ENCODE peak calls at places on chromosomes 11 and 22, in eight cellular contexts. One of them, this sample, is unnamed.

GRCh38 chr11:8360086-8360828 is 96.6 kb upstream of the LMO1 start:
- DNase-seq in NCI-H446 treated with DMSO at 0.1 percent for 48 hours: no peak
- DNase-seq in stimulated activated CD4-positive, alpha-beta T cell treated with anti-CD3 and anti-CD28 coated beads, Interleukin-12 subunit alpha, Interleukin-12 subunit beta, amount 100 ng/mL, for 24 hours: no peak
- DNase-seq in NCI-H510A treated with DMSO at 0.1 percent for 48 hours: no peak
- DNase-seq in naive thymus-derived CD8-positive, alpha-beta T cell: no peak
- DNase-seq in activated B cell treated with CpG ODN at 0.5 μM for 24 hours: no peak
- DNase-seq in mesenchymal stem cell: no peak
- DNase-seq in HuH-7.5: no peak
- DNase-seq in this sample: no peak

GRCh38 chr11:100746448-100746847 is 59.4 kb downstream of the ARHGAP42 start:
- DNase-seq in activated B cell treated with CpG ODN at 0.5 μM for 24 hours: no peak
- DNase-seq in NCI-H510A treated with DMSO at 0.1 percent for 48 hours: no peak
- DNase-seq in mesenchymal stem cell: no peak
- DNase-seq in stimulated activated CD4-positive, alpha-beta T cell treated with anti-CD3 and anti-CD28 coated beads, Interleukin-12 subunit alpha, Interleukin-12 subunit beta, amount 100 ng/mL, for 24 hours: no peak
- DNase-seq in HuH-7.5: no peak
- DNase-seq in naive thymus-derived CD8-positive, alpha-beta T cell: no peak
- DNase-seq in NCI-H446 treated with DMSO at 0.1 percent for 48 hours: no peak
- DNase-seq in this sample: no peak

GRCh38 chr11:13769188-13769587 is 100.7 kb downstream of the FAR1 start:
- DNase-seq in NCI-H446 treated with DMSO at 0.1 percent for 48 hours: no peak
- DNase-seq in activated B cell treated with CpG ODN at 0.5 μM for 24 hours: no peak
- DNase-seq in HuH-7.5: no peak
- DNase-seq in mesenchymal stem cell: no peak
- DNase-seq in stimulated activated CD4-positive, alpha-beta T cell treated with anti-CD3 and anti-CD28 coated beads, Interleukin-12 subunit alpha, Interleukin-12 subunit beta, amount 100 ng/mL, for 24 hours: no peak
- DNase-seq in NCI-H510A treated with DMSO at 0.1 percent for 48 hours: no peak
- DNase-seq in naive thymus-derived CD8-positive, alpha-beta T cell: no peak
- DNase-seq in this sample: no peak

GRCh38 chr11:10666976-10667892 is 26.3 kb downstream of the IRAG1 start:
- DNase-seq in NCI-H510A treated with DMSO at 0.1 percent for 48 hours: no peak
- DNase-seq in activated B cell treated with CpG ODN at 0.5 μM for 24 hours: no peak
- DNase-seq in HuH-7.5: no peak
- DNase-seq in naive thymus-derived CD8-positive, alpha-beta T cell: no peak
- DNase-seq in NCI-H446 treated with DMSO at 0.1 percent for 48 hours: no peak
- DNase-seq in mesenchymal stem cell: peak
- DNase-seq in stimulated activated CD4-positive, alpha-beta T cell treated with anti-CD3 and anti-CD28 coated beads, Interleukin-12 subunit alpha, Interleukin-12 subunit beta, amount 100 ng/mL, for 24 hours: no peak
- DNase-seq in this sample: no peak

GRCh38 chr11:72350752-72351151 is 83.6 kb downstream of the CLPB start:
- DNase-seq in stimulated activated CD4-positive, alpha-beta T cell treated with anti-CD3 and anti-CD28 coated beads, Interleukin-12 subunit alpha, Interleukin-12 subunit beta, amount 100 ng/mL, for 24 hours: no peak
- DNase-seq in HuH-7.5: no peak
- DNase-seq in naive thymus-derived CD8-positive, alpha-beta T cell: no peak
- DNase-seq in activated B cell treated with CpG ODN at 0.5 μM for 24 hours: no peak
- DNase-seq in NCI-H510A treated with DMSO at 0.1 percent for 48 hours: no peak
- DNase-seq in NCI-H446 treated with DMSO at 0.1 percent for 48 hours: no peak
- DNase-seq in mesenchymal stem cell: no peak
- DNase-seq in this sample: no peak

GRCh38 chr11:45518096-45518852 is 147.1 kb downstream of the CHST1 start:
- DNase-seq in activated B cell treated with CpG ODN at 0.5 μM for 24 hours: no peak
- DNase-seq in mesenchymal stem cell: no peak
- DNase-seq in HuH-7.5: no peak
- DNase-seq in stimulated activated CD4-positive, alpha-beta T cell treated with anti-CD3 and anti-CD28 coated beads, Interleukin-12 subunit alpha, Interleukin-12 subunit beta, amount 100 ng/mL, for 24 hours: no peak
- DNase-seq in NCI-H510A treated with DMSO at 0.1 percent for 48 hours: no peak
- DNase-seq in NCI-H446 treated with DMSO at 0.1 percent for 48 hours: no peak
- DNase-seq in naive thymus-derived CD8-positive, alpha-beta T cell: no peak
- DNase-seq in this sample: no peak

GRCh38 chr11:1749020-1749758 is 1.2 kb downstream of the IFITM10 start:
- DNase-seq in NCI-H446 treated with DMSO at 0.1 percent for 48 hours: no peak
- DNase-seq in mesenchymal stem cell: peak
- DNase-seq in stimulated activated CD4-positive, alpha-beta T cell treated with anti-CD3 and anti-CD28 coated beads, Interleukin-12 subunit alpha, Interleukin-12 subunit beta, amount 100 ng/mL, for 24 hours: no peak
- DNase-seq in NCI-H510A treated with DMSO at 0.1 percent for 48 hours: no peak
- DNase-seq in activated B cell treated with CpG ODN at 0.5 μM for 24 hours: no peak
- DNase-seq in HuH-7.5: no peak
- DNase-seq in naive thymus-derived CD8-positive, alpha-beta T cell: no peak
- DNase-seq in this sample: no peak

GRCh38 chr22:20424937-20425587 is 12.6 kb downstream of the SCARF2 start:
- DNase-seq in NCI-H446 treated with DMSO at 0.1 percent for 48 hours: no peak
- DNase-seq in activated B cell treated with CpG ODN at 0.5 μM for 24 hours: no peak
- DNase-seq in NCI-H510A treated with DMSO at 0.1 percent for 48 hours: no peak
- DNase-seq in naive thymus-derived CD8-positive, alpha-beta T cell: no peak
- DNase-seq in HuH-7.5: peak
- DNase-seq in mesenchymal stem cell: no peak
- DNase-seq in stimulated activated CD4-positive, alpha-beta T cell treated with anti-CD3 and anti-CD28 coated beads, Interleukin-12 subunit alpha, Interleukin-12 subunit beta, amount 100 ng/mL, for 24 hours: no peak
- DNase-seq in this sample: peak

GRCh38 chr11:118290923-118291322 is 13.6 kb upstream of the CD3E start:
- DNase-seq in naive thymus-derived CD8-positive, alpha-beta T cell: peak
- DNase-seq in HuH-7.5: peak
- DNase-seq in mesenchymal stem cell: no peak
- DNase-seq in activated B cell treated with CpG ODN at 0.5 μM for 24 hours: no peak
- DNase-seq in NCI-H446 treated with DMSO at 0.1 percent for 48 hours: no peak
- DNase-seq in NCI-H510A treated with DMSO at 0.1 percent for 48 hours: no peak
- DNase-seq in stimulated activated CD4-positive, alpha-beta T cell treated with anti-CD3 and anti-CD28 coated beads, Interleukin-12 subunit alpha, Interleukin-12 subunit beta, amount 100 ng/mL, for 24 hours: no peak
- DNase-seq in this sample: peak

GRCh38 chr11:119205080-119205479 is 1.1 kb upstream of the CBL start:
- DNase-seq in HuH-7.5: no peak
- DNase-seq in stimulated activated CD4-positive, alpha-beta T cell treated with anti-CD3 and anti-CD28 coated beads, Interleukin-12 subunit alpha, Interleukin-12 subunit beta, amount 100 ng/mL, for 24 hours: no peak
- DNase-seq in mesenchymal stem cell: no peak
- DNase-seq in NCI-H510A treated with DMSO at 0.1 percent for 48 hours: no peak
- DNase-seq in NCI-H446 treated with DMSO at 0.1 percent for 48 hours: no peak
- DNase-seq in naive thymus-derived CD8-positive, alpha-beta T cell: no peak
- DNase-seq in activated B cell treated with CpG ODN at 0.5 μM for 24 hours: no peak
- DNase-seq in this sample: no peak

GRCh38 chr11:108970221-108970991 is 305.5 kb downstream of the DDX10 start:
- DNase-seq in NCI-H446 treated with DMSO at 0.1 percent for 48 hours: no peak
- DNase-seq in HuH-7.5: no peak
- DNase-seq in NCI-H510A treated with DMSO at 0.1 percent for 48 hours: no peak
- DNase-seq in stimulated activated CD4-positive, alpha-beta T cell treated with anti-CD3 and anti-CD28 coated beads, Interleukin-12 subunit alpha, Interleukin-12 subunit beta, amount 100 ng/mL, for 24 hours: no peak
- DNase-seq in naive thymus-derived CD8-positive, alpha-beta T cell: no peak
- DNase-seq in activated B cell treated with CpG ODN at 0.5 μM for 24 hours: no peak
- DNase-seq in mesenchymal stem cell: no peak
- DNase-seq in this sample: no peak

GRCh38 chr22:33542153-33542552 is 378.1 kb downstream of the LARGE1 start:
- DNase-seq in NCI-H510A treated with DMSO at 0.1 percent for 48 hours: no peak
- DNase-seq in NCI-H446 treated with DMSO at 0.1 percent for 48 hours: no peak
- DNase-seq in HuH-7.5: no peak
- DNase-seq in naive thymus-derived CD8-positive, alpha-beta T cell: no peak
- DNase-seq in mesenchymal stem cell: peak
- DNase-seq in stimulated activated CD4-positive, alpha-beta T cell treated with anti-CD3 and anti-CD28 coated beads, Interleukin-12 subunit alpha, Interleukin-12 subunit beta, amount 100 ng/mL, for 24 hours: no peak
- DNase-seq in activated B cell treated with CpG ODN at 0.5 μM for 24 hours: no peak
- DNase-seq in this sample: no peak

GRCh38 chr11:111770581-111771134 is 4.5 kb upstream of the PPP2R1B start:
- DNase-seq in stimulated activated CD4-positive, alpha-beta T cell treated with anti-CD3 and anti-CD28 coated beads, Interleukin-12 subunit alpha, Interleukin-12 subunit beta, amount 100 ng/mL, for 24 hours: no peak
- DNase-seq in NCI-H446 treated with DMSO at 0.1 percent for 48 hours: no peak
- DNase-seq in activated B cell treated with CpG ODN at 0.5 μM for 24 hours: no peak
- DNase-seq in naive thymus-derived CD8-positive, alpha-beta T cell: no peak
- DNase-seq in HuH-7.5: no peak
- DNase-seq in NCI-H510A treated with DMSO at 0.1 percent for 48 hours: no peak
- DNase-seq in mesenchymal stem cell: no peak
- DNase-seq in this sample: no peak

GRCh38 chr11:12186683-12187082 is 76.3 kb downstream of the MICAL2 start:
- DNase-seq in mesenchymal stem cell: no peak
- DNase-seq in activated B cell treated with CpG ODN at 0.5 μM for 24 hours: no peak
- DNase-seq in stimulated activated CD4-positive, alpha-beta T cell treated with anti-CD3 and anti-CD28 coated beads, Interleukin-12 subunit alpha, Interleukin-12 subunit beta, amount 100 ng/mL, for 24 hours: no peak
- DNase-seq in HuH-7.5: no peak
- DNase-seq in NCI-H510A treated with DMSO at 0.1 percent for 48 hours: no peak
- DNase-seq in NCI-H446 treated with DMSO at 0.1 percent for 48 hours: no peak
- DNase-seq in naive thymus-derived CD8-positive, alpha-beta T cell: no peak
- DNase-seq in this sample: no peak

GRCh38 chr11:7576671-7577225 is 62.9 kb downstream of the PPFIBP2 start:
- DNase-seq in mesenchymal stem cell: no peak
- DNase-seq in HuH-7.5: no peak
- DNase-seq in naive thymus-derived CD8-positive, alpha-beta T cell: no peak
- DNase-seq in NCI-H510A treated with DMSO at 0.1 percent for 48 hours: no peak
- DNase-seq in activated B cell treated with CpG ODN at 0.5 μM for 24 hours: no peak
- DNase-seq in stimulated activated CD4-positive, alpha-beta T cell treated with anti-CD3 and anti-CD28 coated beads, Interleukin-12 subunit alpha, Interleukin-12 subunit beta, amount 100 ng/mL, for 24 hours: no peak
- DNase-seq in NCI-H446 treated with DMSO at 0.1 percent for 48 hours: no peak
- DNase-seq in this sample: no peak

GRCh38 chr11:19429108-19429760 is 188.5 kb upstream of the E2F8 start:
- DNase-seq in activated B cell treated with CpG ODN at 0.5 μM for 24 hours: no peak
- DNase-seq in mesenchymal stem cell: no peak
- DNase-seq in NCI-H510A treated with DMSO at 0.1 percent for 48 hours: no peak
- DNase-seq in stimulated activated CD4-positive, alpha-beta T cell treated with anti-CD3 and anti-CD28 coated beads, Interleukin-12 subunit alpha, Interleukin-12 subunit beta, amount 100 ng/mL, for 24 hours: no peak
- DNase-seq in NCI-H446 treated with DMSO at 0.1 percent for 48 hours: no peak
- DNase-seq in HuH-7.5: no peak
- DNase-seq in naive thymus-derived CD8-positive, alpha-beta T cell: no peak
- DNase-seq in this sample: no peak

GRCh38 chr11:12312132-12312531 is 65.2 kb upstream of the PARVA start:
- DNase-seq in NCI-H446 treated with DMSO at 0.1 percent for 48 hours: no peak
- DNase-seq in mesenchymal stem cell: no peak
- DNase-seq in NCI-H510A treated with DMSO at 0.1 percent for 48 hours: no peak
- DNase-seq in activated B cell treated with CpG ODN at 0.5 μM for 24 hours: no peak
- DNase-seq in stimulated activated CD4-positive, alpha-beta T cell treated with anti-CD3 and anti-CD28 coated beads, Interleukin-12 subunit alpha, Interleukin-12 subunit beta, amount 100 ng/mL, for 24 hours: no peak
- DNase-seq in HuH-7.5: no peak
- DNase-seq in naive thymus-derived CD8-positive, alpha-beta T cell: no peak
- DNase-seq in this sample: no peak

GRCh38 chr11:76789443-76789719 is 6.2 kb downstream of the TSKU start:
- DNase-seq in activated B cell treated with CpG ODN at 0.5 μM for 24 hours: no peak
- DNase-seq in NCI-H510A treated with DMSO at 0.1 percent for 48 hours: no peak
- DNase-seq in HuH-7.5: no peak
- DNase-seq in NCI-H446 treated with DMSO at 0.1 percent for 48 hours: no peak
- DNase-seq in mesenchymal stem cell: no peak
- DNase-seq in stimulated activated CD4-positive, alpha-beta T cell treated with anti-CD3 and anti-CD28 coated beads, Interleukin-12 subunit alpha, Interleukin-12 subunit beta, amount 100 ng/mL, for 24 hours: no peak
- DNase-seq in naive thymus-derived CD8-positive, alpha-beta T cell: no peak
- DNase-seq in this sample: no peak

GRCh38 chr22:35642305-35642741 is 5.9 kb upstream of the APOL6 start:
- DNase-seq in HuH-7.5: no peak
- DNase-seq in mesenchymal stem cell: peak
- DNase-seq in NCI-H510A treated with DMSO at 0.1 percent for 48 hours: no peak
- DNase-seq in naive thymus-derived CD8-positive, alpha-beta T cell: no peak
- DNase-seq in activated B cell treated with CpG ODN at 0.5 μM for 24 hours: no peak
- DNase-seq in NCI-H446 treated with DMSO at 0.1 percent for 48 hours: no peak
- DNase-seq in stimulated activated CD4-positive, alpha-beta T cell treated with anti-CD3 and anti-CD28 coated beads, Interleukin-12 subunit alpha, Interleukin-12 subunit beta, amount 100 ng/mL, for 24 hours: no peak
- DNase-seq in this sample: no peak

GRCh38 chr11:61061081-61061826 is 41.0 kb upstream of the CD5 start:
- DNase-seq in HuH-7.5: no peak
- DNase-seq in naive thymus-derived CD8-positive, alpha-beta T cell: peak
- DNase-seq in NCI-H510A treated with DMSO at 0.1 percent for 48 hours: no peak
- DNase-seq in mesenchymal stem cell: no peak
- DNase-seq in NCI-H446 treated with DMSO at 0.1 percent for 48 hours: no peak
- DNase-seq in activated B cell treated with CpG ODN at 0.5 μM for 24 hours: peak
- DNase-seq in stimulated activated CD4-positive, alpha-beta T cell treated with anti-CD3 and anti-CD28 coated beads, Interleukin-12 subunit alpha, Interleukin-12 subunit beta, amount 100 ng/mL, for 24 hours: peak
- DNase-seq in this sample: no peak

GRCh38 chr11:77075425-77075905 is 8.7 kb downstream of the CAPN5 start:
- DNase-seq in naive thymus-derived CD8-positive, alpha-beta T cell: no peak
- DNase-seq in activated B cell treated with CpG ODN at 0.5 μM for 24 hours: peak
- DNase-seq in NCI-H446 treated with DMSO at 0.1 percent for 48 hours: no peak
- DNase-seq in NCI-H510A treated with DMSO at 0.1 percent for 48 hours: peak
- DNase-seq in HuH-7.5: no peak
- DNase-seq in mesenchymal stem cell: no peak
- DNase-seq in stimulated activated CD4-positive, alpha-beta T cell treated with anti-CD3 and anti-CD28 coated beads, Interleukin-12 subunit alpha, Interleukin-12 subunit beta, amount 100 ng/mL, for 24 hours: no peak
- DNase-seq in this sample: no peak

GRCh38 chr22:38300197-38300945 is 16.9 kb downstream of the CSNK1E start:
- DNase-seq in naive thymus-derived CD8-positive, alpha-beta T cell: no peak
- DNase-seq in mesenchymal stem cell: no peak
- DNase-seq in NCI-H510A treated with DMSO at 0.1 percent for 48 hours: no peak
- DNase-seq in HuH-7.5: no peak
- DNase-seq in activated B cell treated with CpG ODN at 0.5 μM for 24 hours: no peak
- DNase-seq in stimulated activated CD4-positive, alpha-beta T cell treated with anti-CD3 and anti-CD28 coated beads, Interleukin-12 subunit alpha, Interleukin-12 subunit beta, amount 100 ng/mL, for 24 hours: no peak
- DNase-seq in NCI-H446 treated with DMSO at 0.1 percent for 48 hours: no peak
- DNase-seq in this sample: no peak

GRCh38 chr22:39493759-39494158 is 8.3 kb upstream of the MIEF1 start:
- DNase-seq in NCI-H446 treated with DMSO at 0.1 percent for 48 hours: no peak
- DNase-seq in mesenchymal stem cell: peak
- DNase-seq in stimulated activated CD4-positive, alpha-beta T cell treated with anti-CD3 and anti-CD28 coated beads, Interleukin-12 subunit alpha, Interleukin-12 subunit beta, amount 100 ng/mL, for 24 hours: no peak
- DNase-seq in NCI-H510A treated with DMSO at 0.1 percent for 48 hours: no peak
- DNase-seq in activated B cell treated with CpG ODN at 0.5 μM for 24 hours: no peak
- DNase-seq in naive thymus-derived CD8-positive, alpha-beta T cell: no peak
- DNase-seq in HuH-7.5: no peak
- DNase-seq in this sample: no peak

GRCh38 chr22:37275622-37276021 is 6.7 kb upstream of the CYTH4 start:
- DNase-seq in HuH-7.5: no peak
- DNase-seq in mesenchymal stem cell: no peak
- DNase-seq in naive thymus-derived CD8-positive, alpha-beta T cell: no peak
- DNase-seq in NCI-H510A treated with DMSO at 0.1 percent for 48 hours: no peak
- DNase-seq in stimulated activated CD4-positive, alpha-beta T cell treated with anti-CD3 and anti-CD28 coated beads, Interleukin-12 subunit alpha, Interleukin-12 subunit beta, amount 100 ng/mL, for 24 hours: no peak
- DNase-seq in activated B cell treated with CpG ODN at 0.5 μM for 24 hours: no peak
- DNase-seq in NCI-H446 treated with DMSO at 0.1 percent for 48 hours: no peak
- DNase-seq in this sample: no peak

GRCh38 chr11:109772846-109773400 is 320.3 kb upstream of the ZC3H12C start:
- DNase-seq in NCI-H510A treated with DMSO at 0.1 percent for 48 hours: peak
- DNase-seq in activated B cell treated with CpG ODN at 0.5 μM for 24 hours: no peak
- DNase-seq in mesenchymal stem cell: no peak
- DNase-seq in NCI-H446 treated with DMSO at 0.1 percent for 48 hours: peak
- DNase-seq in HuH-7.5: no peak
- DNase-seq in naive thymus-derived CD8-positive, alpha-beta T cell: no peak
- DNase-seq in stimulated activated CD4-positive, alpha-beta T cell treated with anti-CD3 and anti-CD28 coated beads, Interleukin-12 subunit alpha, Interleukin-12 subunit beta, amount 100 ng/mL, for 24 hours: no peak
- DNase-seq in this sample: peak

GRCh38 chr11:78325274-78325781 is 92.3 kb downstream of the GAB2 start:
- DNase-seq in naive thymus-derived CD8-positive, alpha-beta T cell: no peak
- DNase-seq in HuH-7.5: no peak
- DNase-seq in activated B cell treated with CpG ODN at 0.5 μM for 24 hours: no peak
- DNase-seq in NCI-H510A treated with DMSO at 0.1 percent for 48 hours: no peak
- DNase-seq in mesenchymal stem cell: no peak
- DNase-seq in NCI-H446 treated with DMSO at 0.1 percent for 48 hours: no peak
- DNase-seq in stimulated activated CD4-positive, alpha-beta T cell treated with anti-CD3 and anti-CD28 coated beads, Interleukin-12 subunit alpha, Interleukin-12 subunit beta, amount 100 ng/mL, for 24 hours: no peak
- DNase-seq in this sample: no peak

GRCh38 chr11:5004429-5005274 is 10.0 kb downstream of the OR51L1 start:
- DNase-seq in mesenchymal stem cell: peak
- DNase-seq in naive thymus-derived CD8-positive, alpha-beta T cell: no peak
- DNase-seq in NCI-H446 treated with DMSO at 0.1 percent for 48 hours: no peak
- DNase-seq in HuH-7.5: no peak
- DNase-seq in NCI-H510A treated with DMSO at 0.1 percent for 48 hours: peak
- DNase-seq in activated B cell treated with CpG ODN at 0.5 μM for 24 hours: no peak
- DNase-seq in stimulated activated CD4-positive, alpha-beta T cell treated with anti-CD3 and anti-CD28 coated beads, Interleukin-12 subunit alpha, Interleukin-12 subunit beta, amount 100 ng/mL, for 24 hours: peak
- DNase-seq in this sample: peak

GRCh38 chr11:83545911-83546310 is 259.7 kb upstream of the CCDC90B start:
- DNase-seq in NCI-H446 treated with DMSO at 0.1 percent for 48 hours: no peak
- DNase-seq in NCI-H510A treated with DMSO at 0.1 percent for 48 hours: no peak
- DNase-seq in stimulated activated CD4-positive, alpha-beta T cell treated with anti-CD3 and anti-CD28 coated beads, Interleukin-12 subunit alpha, Interleukin-12 subunit beta, amount 100 ng/mL, for 24 hours: no peak
- DNase-seq in mesenchymal stem cell: no peak
- DNase-seq in naive thymus-derived CD8-positive, alpha-beta T cell: no peak
- DNase-seq in activated B cell treated with CpG ODN at 0.5 μM for 24 hours: no peak
- DNase-seq in HuH-7.5: no peak
- DNase-seq in this sample: no peak

GRCh38 chr11:1844221-1845094 is 5.7 kb downstream of the TNNI2 start:
- DNase-seq in NCI-H510A treated with DMSO at 0.1 percent for 48 hours: no peak
- DNase-seq in HuH-7.5: no peak
- DNase-seq in naive thymus-derived CD8-positive, alpha-beta T cell: no peak
- DNase-seq in activated B cell treated with CpG ODN at 0.5 μM for 24 hours: no peak
- DNase-seq in NCI-H446 treated with DMSO at 0.1 percent for 48 hours: no peak
- DNase-seq in stimulated activated CD4-positive, alpha-beta T cell treated with anti-CD3 and anti-CD28 coated beads, Interleukin-12 subunit alpha, Interleukin-12 subunit beta, amount 100 ng/mL, for 24 hours: no peak
- DNase-seq in mesenchymal stem cell: peak
- DNase-seq in this sample: no peak

GRCh38 chr11:73258104-73258684 is 13.9 kb upstream of the P2RY6 start:
- DNase-seq in NCI-H446 treated with DMSO at 0.1 percent for 48 hours: no peak
- DNase-seq in naive thymus-derived CD8-positive, alpha-beta T cell: no peak
- DNase-seq in HuH-7.5: no peak
- DNase-seq in NCI-H510A treated with DMSO at 0.1 percent for 48 hours: no peak
- DNase-seq in mesenchymal stem cell: no peak
- DNase-seq in stimulated activated CD4-positive, alpha-beta T cell treated with anti-CD3 and anti-CD28 coated beads, Interleukin-12 subunit alpha, Interleukin-12 subunit beta, amount 100 ng/mL, for 24 hours: no peak
- DNase-seq in activated B cell treated with CpG ODN at 0.5 μM for 24 hours: no peak
- DNase-seq in this sample: no peak

GRCh38 chr22:49751968-49752597 is 75.6 kb downstream of the BRD1 start:
- DNase-seq in naive thymus-derived CD8-positive, alpha-beta T cell: no peak
- DNase-seq in HuH-7.5: no peak
- DNase-seq in stimulated activated CD4-positive, alpha-beta T cell treated with anti-CD3 and anti-CD28 coated beads, Interleukin-12 subunit alpha, Interleukin-12 subunit beta, amount 100 ng/mL, for 24 hours: no peak
- DNase-seq in NCI-H510A treated with DMSO at 0.1 percent for 48 hours: no peak
- DNase-seq in NCI-H446 treated with DMSO at 0.1 percent for 48 hours: no peak
- DNase-seq in mesenchymal stem cell: no peak
- DNase-seq in activated B cell treated with CpG ODN at 0.5 μM for 24 hours: no peak
- DNase-seq in this sample: no peak

GRCh38 chr11:119901657-119902577 is 172.9 kb upstream of the NECTIN1 start:
- DNase-seq in naive thymus-derived CD8-positive, alpha-beta T cell: no peak
- DNase-seq in mesenchymal stem cell: no peak
- DNase-seq in stimulated activated CD4-positive, alpha-beta T cell treated with anti-CD3 and anti-CD28 coated beads, Interleukin-12 subunit alpha, Interleukin-12 subunit beta, amount 100 ng/mL, for 24 hours: no peak
- DNase-seq in NCI-H510A treated with DMSO at 0.1 percent for 48 hours: no peak
- DNase-seq in NCI-H446 treated with DMSO at 0.1 percent for 48 hours: no peak
- DNase-seq in HuH-7.5: no peak
- DNase-seq in activated B cell treated with CpG ODN at 0.5 μM for 24 hours: no peak
- DNase-seq in this sample: no peak

GRCh38 chr11:75204012-75204674 is 36.4 kb upstream of the TPBGL start:
- DNase-seq in stimulated activated CD4-positive, alpha-beta T cell treated with anti-CD3 and anti-CD28 coated beads, Interleukin-12 subunit alpha, Interleukin-12 subunit beta, amount 100 ng/mL, for 24 hours: no peak
- DNase-seq in mesenchymal stem cell: no peak
- DNase-seq in NCI-H446 treated with DMSO at 0.1 percent for 48 hours: no peak
- DNase-seq in naive thymus-derived CD8-positive, alpha-beta T cell: no peak
- DNase-seq in activated B cell treated with CpG ODN at 0.5 μM for 24 hours: no peak
- DNase-seq in NCI-H510A treated with DMSO at 0.1 percent for 48 hours: no peak
- DNase-seq in HuH-7.5: no peak
- DNase-seq in this sample: no peak

GRCh38 chr11:95087171-95087570 is 2.5 kb upstream of the ENDOD1 start:
- DNase-seq in naive thymus-derived CD8-positive, alpha-beta T cell: no peak
- DNase-seq in mesenchymal stem cell: no peak
- DNase-seq in activated B cell treated with CpG ODN at 0.5 μM for 24 hours: no peak
- DNase-seq in NCI-H510A treated with DMSO at 0.1 percent for 48 hours: no peak
- DNase-seq in HuH-7.5: no peak
- DNase-seq in NCI-H446 treated with DMSO at 0.1 percent for 48 hours: no peak
- DNase-seq in stimulated activated CD4-positive, alpha-beta T cell treated with anti-CD3 and anti-CD28 coated beads, Interleukin-12 subunit alpha, Interleukin-12 subunit beta, amount 100 ng/mL, for 24 hours: no peak
- DNase-seq in this sample: no peak